ENCODE peak calls at places on chromosomes 2 and 18, in six cellular contexts. C is adrenal gland, V is kidney epithelial cell, J is GM06990, O is prostate gland, P is skeletal muscle cell. R is an unnamed sample.

GRCh38 chr2:235026137-235026536 is 74.3 kb downstream of the SH3BP4 start:
- DNase-seq in C (peak; percentile 79), V (peak; percentile 84), J (no peak), O (peak; percentile 91), P (peak; percentile 62), R (no peak)

GRCh38 chr2:16039055-16039454 is 98.7 kb downstream of the MYCN start:
- DNase-seq in C (no peak), V (no peak), J (no peak), O (no peak), P (no peak), R (no peak)

GRCh38 chr2:171883275-171883893 is 10.7 kb downstream of the SLC25A12 start:
- DNase-seq in C (no peak), V (no peak), J (no peak), O (no peak), P (no peak), R (no peak)

GRCh38 chr18:76821875-76822509 is 365 bp upstream of the ZNF236 start:
- DNase-seq in C (peak; percentile 60), V (no peak), J (peak; percentile 78), O (peak; percentile 37), P (no peak), R (no peak)

GRCh38 chr2:12602661-12603060 is 114.1 kb upstream of the TRIB2 start:
- DNase-seq in C (no peak), V (no peak), J (no peak), O (no peak), P (no peak), R (no peak)

GRCh38 chr2:176638167-176639015 is 369.1 kb downstream of the MTX2 start:
- DNase-seq in C (peak; percentile 74), V (no peak), J (peak; percentile 57), O (peak; percentile 61), P (no peak), R (no peak)

GRCh38 chr2:53315170-53315569 is 452.4 kb upstream of the CHAC2 start:
- DNase-seq in C (no peak), V (no peak), J (no peak), O (no peak), P (peak; percentile 20), R (no peak)

GRCh38 chr2:35297403-35297802 is 1058.2 kb upstream of the CRIM1 start:
- DNase-seq in C (no peak), V (no peak), J (no peak), O (no peak), P (no peak), R (no peak)

GRCh38 chr2:20425371-20425881 is 21.4 kb upstream of the RHOB start:
- DNase-seq in C (no peak), V (no peak), J (peak; percentile 49), O (no peak), P (no peak), R (no peak)

GRCh38 chr2:101518470-101519172 is 43.7 kb upstream of the RFX8 start:
- DNase-seq in C (peak; percentile 33), V (no peak), J (no peak), O (peak; percentile 43), P (no peak), R (no peak)

GRCh38 chr18:8424917-8425725 is 184.1 kb upstream of the RAB12 start:
- DNase-seq in C (peak; percentile 73), V (peak; percentile 82), J (no peak), O (no peak), P (peak; percentile 20), R (no peak)

GRCh38 chr18:39732918-39733317 is 2167.3 kb upstream of the CELF4 start:
- DNase-seq in C (no peak), V (no peak), J (no peak), O (no peak), P (no peak), R (no peak)

GRCh38 chr2:18987592-18988073 is 370.8 kb downstream of the OSR1 start:
- DNase-seq in C (peak; percentile 89), V (no peak), J (no peak), O (peak; percentile 79), P (peak; percentile 81), R (no peak)

GRCh38 chr2:205364261-205364660 is 318.0 kb upstream of the NRP2 start:
- DNase-seq in C (no peak), V (no peak), J (no peak), O (no peak), P (no peak), R (no peak)

GRCh38 chr2:233051241-233052149 is 8.6 kb upstream of the INPP5D start:
- DNase-seq in C (peak; percentile 52), V (no peak), J (no peak), O (no peak), P (no peak), R (no peak)

GRCh38 chr18:70709124-70709523 is 420.3 kb downstream of the SOCS6 start:
- DNase-seq in C (no peak), V (no peak), J (no peak), O (no peak), P (no peak), R (no peak)

GRCh38 chr2:240714747-240715725 is 23.4 kb downstream of the AQP12A start:
- DNase-seq in C (no peak), V (no peak), J (no peak), O (no peak), P (no peak), R (no peak)

GRCh38 chr2:130313812-130314334 is 28.8 kb upstream of the IMP4 start:
- DNase-seq in C (no peak), V (no peak), J (no peak), O (no peak), P (no peak), R (no peak)

GRCh38 chr18:79742076-79742475 is 55.7 kb upstream of the KCNG2 start:
- DNase-seq in C (no peak), V (no peak), J (no peak), O (no peak), P (no peak), R (no peak)

GRCh38 chr2:143177081-143177786 is 48.0 kb downstream of the ARHGAP15 start:
- DNase-seq in C (no peak), V (no peak), J (peak; percentile 29), O (no peak), P (no peak), R (no peak)

GRCh38 chr2:194166818-194167217 is 1490.2 kb upstream of the SLC39A10 start:
- DNase-seq in C (no peak), V (no peak), J (no peak), O (no peak), P (no peak), R (no peak)

GRCh38 chr2:171703574-171704347 is 16.5 kb downstream of the DYNC1I2 start:
- DNase-seq in C (no peak), V (no peak), J (no peak), O (no peak), P (no peak), R (no peak)

GRCh38 chr2:138763971-138764370 is 16.2 kb downstream of the NXPH2 start:
- DNase-seq in C (no peak), V (no peak), J (no peak), O (no peak), P (no peak), R (no peak)

GRCh38 chr2:204110250-204111183 is 174.0 kb downstream of the ICOS start:
- DNase-seq in C (no peak), V (no peak), J (peak; percentile 40), O (no peak), P (no peak), R (peak; percentile 20)

GRCh38 chr2:128376241-128377041 is 57.8 kb upstream of the HS6ST1 start:
- DNase-seq in C (peak; percentile 14), V (no peak), J (no peak), O (no peak), P (no peak), R (no peak)

GRCh38 chr2:190722825-190723224 is 73.9 kb downstream of the NAB1 start:
- DNase-seq in C (no peak), V (no peak), J (no peak), O (no peak), P (no peak), R (no peak)
- H3K4me3 ChIP-seq in C (no peak overlapping the region), V (no peak overlapping the region), J (no peak overlapping the region), O (no peak overlapping the region), P (no peak overlapping the region), R (no peak overlapping the region)

DNA sequence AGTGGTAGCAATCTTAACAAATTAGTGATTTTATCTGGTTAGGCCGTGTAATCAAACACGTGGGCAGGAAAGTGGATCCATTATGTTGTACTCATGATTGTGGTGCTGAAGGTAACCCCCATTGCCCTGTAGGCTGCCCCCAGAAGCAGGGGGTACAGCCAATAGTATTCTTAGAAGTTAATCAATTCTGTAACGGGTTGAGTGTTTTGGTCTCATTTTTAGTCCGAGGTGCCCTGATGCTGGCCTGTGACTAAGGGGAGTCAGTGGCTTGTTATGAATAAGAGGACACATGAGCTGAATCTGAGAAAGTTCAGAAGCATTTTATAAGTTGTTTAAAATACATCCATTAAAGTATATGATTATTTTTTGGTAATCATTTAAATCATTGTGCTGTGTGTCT is 8.6 kb downstream of the EPAS1 start:
- DNase-seq in C (no peak), V (no peak), J (no peak), O (no peak), P (no peak), R (no peak)
- H3K4me3 ChIP-seq in C (no peak overlapping the region), V (no peak overlapping the region), J (no peak overlapping the region), O (no peak overlapping the region), P (no peak overlapping the region), R (no peak overlapping the region)

DNA sequence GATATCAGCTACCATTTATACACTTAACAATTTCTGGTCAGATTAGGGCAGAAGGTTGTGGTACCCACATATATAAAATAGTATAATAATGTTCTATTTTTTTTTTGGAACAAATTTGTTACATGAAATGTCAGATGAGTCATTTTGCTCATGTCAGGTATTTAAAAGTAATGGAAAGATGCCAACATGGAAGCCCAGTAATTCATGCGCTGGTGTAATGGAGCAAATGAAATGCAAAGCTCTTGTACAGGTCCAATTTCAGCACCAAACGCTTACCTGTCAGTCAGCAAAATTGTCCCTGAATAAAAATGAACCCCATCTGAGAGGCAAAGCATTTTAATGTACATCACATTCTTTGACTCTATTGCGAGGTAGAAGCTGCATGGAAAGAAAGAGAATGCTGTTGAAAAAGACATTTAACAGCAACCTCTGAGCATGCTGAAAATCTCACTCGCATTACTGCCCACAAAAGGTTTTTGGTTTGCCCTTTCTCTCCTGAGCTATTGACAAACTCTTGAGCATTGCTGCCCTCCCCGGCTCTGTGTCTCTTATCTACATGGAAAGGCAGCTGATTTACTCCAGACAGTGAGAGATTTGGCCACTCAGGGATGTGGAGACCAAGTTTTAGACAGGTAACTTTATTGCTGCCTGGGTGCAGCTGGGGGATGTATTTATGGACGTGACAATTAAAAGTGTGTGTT is 217.5 kb downstream of the CAMKMT start:
- DNase-seq in C (no peak), V (no peak), J (no peak), O (no peak), P (no peak), R (no peak)
- H3K4me3 ChIP-seq in C (no peak overlapping the region), V (no peak overlapping the region), J (no peak overlapping the region), O (no peak overlapping the region), P (no peak overlapping the region), R (no peak overlapping the region)

GRCh38 chr2:1515986-1516797 is 102.9 kb downstream of the TPO start:
- DNase-seq in C (no peak), V (no peak), J (no peak), O (no peak), P (no peak), R (no peak)

GRCh38 chr2:1517786-1518500 is 104.7 kb downstream of the TPO start:
- DNase-seq in C (no peak), V (no peak), J (no peak), O (no peak), P (no peak), R (no peak)

GRCh38 chr2:1515073-1515430 is 101.8 kb downstream of the TPO start:
- DNase-seq in C (no peak), V (no peak), J (no peak), O (no peak), P (no peak), R (no peak)

GRCh38 chr2:1518501-1518821 is 105.2 kb downstream of the TPO start:
- DNase-seq in C (no peak), V (no peak), J (no peak), O (no peak), P (no peak), R (no peak)

GRCh38 chr2:1516798-1517060 is 103.5 kb downstream of the TPO start:
- DNase-seq in C (no peak), V (no peak), J (no peak), O (no peak), P (no peak), R (no peak)
- H3K4me3 ChIP-seq in C (no peak overlapping the region), V (no peak overlapping the region), J (no peak overlapping the region), O (no peak overlapping the region), P (no peak overlapping the region), R (no peak overlapping the region)